ENCODE peak calls at places on chromosome 22, in six cellular contexts. T, Y, Z, S, U and V are unnamed samples.

GRCh38 chr22:19776433-19777031 is 16.0 kb downstream of the TBX1 start:
- DNase-seq in T (no peak), Y (no peak), Z (no peak), S (no peak), U (no peak), V (no peak)

GRCh38 chr22:31492151-31492550 is 2.5 kb upstream of the EIF4ENIF1 start:
- DNase-seq in T (no peak), Y (no peak), Z (no peak), S (no peak), U (no peak), V (no peak)

GRCh38 chr22:50341977-50342650 is 1.0 kb upstream of the PPP6R2 start:
- DNase-seq in T (peak; percentile 45), Y (peak; percentile 92), Z (peak; percentile 96), S (peak; percentile 89), U (peak; percentile 83), V (peak; percentile 95)

GRCh38 chr22:42889290-42889689 is 32.2 kb upstream of the ARFGAP3 start:
- DNase-seq in T (no peak), Y (no peak), Z (no peak), S (no peak), U (no peak), V (no peak)

GRCh38 chr22:19056951-19057401 is 65.2 kb downstream of the DGCR2 start:
- DNase-seq in T (no peak), Y (no peak), Z (peak; percentile 64), S (no peak), U (no peak), V (no peak)

GRCh38 chr22:17161991-17162390 is 2.9 kb upstream of the HDHD5 start:
- DNase-seq in T (no peak), Y (peak; percentile 17), Z (peak; percentile 1), S (no peak), U (no peak), V (no peak)

GRCh38 chr22:47591709-47592108 is 829.3 kb downstream of the TBC1D22A start:
- DNase-seq in T (no peak), Y (no peak), Z (peak; percentile 20), S (no peak), U (no peak), V (no peak)

GRCh38 chr22:25146906-25147754 is 52.5 kb upstream of the CRYBB3 start:
- DNase-seq in T (no peak), Y (no peak), Z (peak; percentile 40), S (no peak), U (no peak), V (no peak)

GRCh38 chr22:37639070-37639760 is at the start of gene SH3BP1:
- DNase-seq in T (no peak), Y (peak; percentile 87), Z (no peak), S (no peak), U (peak; percentile 42), V (peak; percentile 91)

GRCh38 chr22:50272103-50272782 is 2.1 kb upstream of the MAPK11 start:
- DNase-seq in T (no peak), Y (peak; percentile 52), Z (no peak), S (no peak), U (no peak), V (peak; percentile 53)

GRCh38 chr22:37144180-37144554 is 5.5 kb downstream of the IL2RB start:
- DNase-seq in T (no peak), Y (no peak), Z (no peak), S (no peak), U (no peak), V (no peak)

GRCh38 chr22:44026630-44027511 is 2.8 kb downstream of the PARVB start:
- DNase-seq in T (no peak), Y (no peak), Z (peak; percentile 83), S (peak; percentile 60), U (peak; percentile 43), V (peak; percentile 44)

GRCh38 chr22:42074153-42074750 is at the start of gene PHETA2:
- DNase-seq in T (no peak), Y (peak; percentile 46), Z (peak; percentile 84), S (no peak), U (peak; percentile 43), V (peak; percentile 83)

GRCh38 chr22:37273126-37273845 is 9.0 kb upstream of the CYTH4 start:
- DNase-seq in T (no peak), Y (no peak), Z (no peak), S (no peak), U (no peak), V (no peak)

GRCh38 chr22:38973289-38974169 is 8.6 kb upstream of the APOBEC3B start:
- DNase-seq in T (peak; percentile 32), Y (peak; percentile 76), Z (peak; percentile 70), S (no peak), U (peak; percentile 43), V (peak; percentile 63)

GRCh38 chr22:43183496-43184263 is 3.3 kb downstream of the TTLL12 start:
- DNase-seq in T (no peak), Y (no peak), Z (no peak), S (no peak), U (no peak), V (no peak)